ENCODE peak calls at places on chromosome 7, in nine cellular contexts. B is foreskin keratinocyte; E is left ventricle myocardium inferior; N is right atrium auricular region; W is MM.1S; F is CD8-positive, alpha-beta memory T cell; G is RWPE2; Q is uterus; I is tibial artery. Z is an unnamed sample. For H3K4me1, the result is how much of the 10 kb centered on the place peaks cover.

GRCh38 chr7:106283831-106284515 is 810 bp downstream of the NAMPT start:
- DNase-seq in B (peak), E (peak), N (peak), W (peak), F (no peak), G (no peak), Q (peak), I (peak), Z (peak)

GRCh38 chr7:112067609-112068540 is 138.3 kb downstream of the DOCK4 start:
- DNase-seq in B (peak), E (no peak), N (no peak), W (no peak), F (no peak), G (no peak), Q (no peak), I (no peak), Z (no peak)

GRCh38 chr7:81420526-81420925 is 349.3 kb downstream of the HGF start:
- DNase-seq in B (no peak), E (no peak), N (no peak), W (no peak), F (no peak), G (no peak), Q (no peak), I (no peak), Z (no peak)

GRCh38 chr7:38855867-38856266 is 53.1 kb downstream of the VPS41 start:
- DNase-seq in B (no peak), E (no peak), N (no peak), W (no peak), F (no peak), G (no peak), Q (no peak), I (no peak), Z (no peak)

GRCh38 chr7:67696878-67697277 is 700.2 kb downstream of the TYW1 start:
- DNase-seq in B (peak), E (no peak), N (no peak), W (no peak), F (no peak), G (no peak), Q (no peak), I (no peak), Z (no peak)

GRCh38 chr7:88306590-88307048 is at the start of gene STEAP4:
- DNase-seq in B (peak), E (peak), N (peak), W (no peak), F (no peak), G (peak), Q (peak), I (peak), Z (peak)

GRCh38 chr7:375491-375821 is 85.5 kb downstream of the FOXL3 start:
- DNase-seq in B (no peak), E (no peak), N (no peak), W (no peak), F (no peak), G (peak), Q (no peak), I (peak), Z (no peak)

GRCh38 chr7:17030559-17030958 is 148.8 kb upstream of the AGR3 start:
- DNase-seq in B (no peak), E (no peak), N (no peak), W (peak), F (no peak), G (no peak), Q (no peak), I (no peak), Z (no peak)

GRCh38 chr7:20352573-20353304 is 22.0 kb downstream of the ITGB8 start:
- DNase-seq in B (peak), E (no peak), N (no peak), W (no peak), F (no peak), G (peak), Q (no peak), I (no peak), Z (no peak)

GRCh38 chr7:128171342-128171918 is 69.6 kb upstream of the LEP start:
- DNase-seq in B (no peak), E (no peak), N (no peak), W (no peak), F (no peak), G (no peak), Q (no peak), I (no peak), Z (no peak)

GRCh38 chr7:41870505-41871138 is 167.7 kb upstream of the INHBA start:
- DNase-seq in B (peak), E (no peak), N (no peak), W (no peak), F (no peak), G (no peak), Q (no peak), I (no peak), Z (no peak)

GRCh38 chr7:93327006-93327633 is 95.0 kb downstream of the VPS50 start:
- DNase-seq in B (peak), E (no peak), N (no peak), W (no peak), F (no peak), G (no peak), Q (no peak), I (no peak), Z (no peak)

GRCh38 chr7:157087646-157088045 is 51.1 kb upstream of the UBE3C start:
- DNase-seq in B (no peak), E (no peak), N (no peak), W (no peak), F (no peak), G (no peak), Q (no peak), I (no peak), Z (no peak)

GRCh38 chr7:45143616-45144015 is 14.0 kb upstream of the RAMP3 start:
- DNase-seq in B (peak), E (no peak), N (no peak), W (no peak), F (no peak), G (no peak), Q (no peak), I (no peak), Z (no peak)

GRCh38 chr7:121269798-121270197 is 59.0 kb upstream of the WNT16 start:
- DNase-seq in B (no peak), E (no peak), N (no peak), W (no peak), F (no peak), G (no peak), Q (no peak), I (no peak), Z (no peak)

GRCh38 chr7:64879097-64879730 is 23.9 kb upstream of the ZNF273 start:
- DNase-seq in B (no peak), E (no peak), N (peak), W (no peak), F (no peak), G (no peak), Q (no peak), I (no peak), Z (no peak)

GRCh38 chr7:43296306-43296705 is 183.9 kb downstream of the HECW1 start:
- DNase-seq in B (no peak), E (no peak), N (no peak), W (no peak), F (no peak), G (no peak), Q (peak), I (no peak), Z (no peak)

GRCh38 chr7:128106840-128107239 is 75.6 kb upstream of the LRRC4 start:
- DNase-seq in B (no peak), E (no peak), N (no peak), W (no peak), F (no peak), G (peak), Q (no peak), I (no peak), Z (no peak)

GRCh38 chr7:8089036-8089780 is 120.6 kb downstream of the GLCCI1 start:
- DNase-seq in B (no peak), E (no peak), N (no peak), W (no peak), F (no peak), G (no peak), Q (no peak), I (no peak), Z (no peak)

GRCh38 chr7:47500103-47500563 is 81.8 kb downstream of the TNS3 start:
- DNase-seq in B (no peak), E (no peak), N (no peak), W (no peak), F (no peak), G (no peak), Q (no peak), I (no peak), Z (peak)

GRCh38 chr7:47497367-47498096 is 84.4 kb downstream of the TNS3 start:
- DNase-seq in B (no peak), E (no peak), N (no peak), W (peak), F (no peak), G (no peak), Q (no peak), I (no peak), Z (no peak)

GRCh38 chr7:47496064-47496665 is 85.7 kb downstream of the TNS3 start:
- DNase-seq in B (no peak), E (no peak), N (no peak), W (no peak), F (no peak), G (no peak), Q (no peak), I (no peak), Z (peak)

GRCh38 chr7:47496666-47497065 is 85.2 kb downstream of the TNS3 start:
- DNase-seq in B (no peak), E (no peak), N (no peak), W (no peak), F (no peak), G (no peak), Q (no peak), I (no peak), Z (no peak)

DNA sequence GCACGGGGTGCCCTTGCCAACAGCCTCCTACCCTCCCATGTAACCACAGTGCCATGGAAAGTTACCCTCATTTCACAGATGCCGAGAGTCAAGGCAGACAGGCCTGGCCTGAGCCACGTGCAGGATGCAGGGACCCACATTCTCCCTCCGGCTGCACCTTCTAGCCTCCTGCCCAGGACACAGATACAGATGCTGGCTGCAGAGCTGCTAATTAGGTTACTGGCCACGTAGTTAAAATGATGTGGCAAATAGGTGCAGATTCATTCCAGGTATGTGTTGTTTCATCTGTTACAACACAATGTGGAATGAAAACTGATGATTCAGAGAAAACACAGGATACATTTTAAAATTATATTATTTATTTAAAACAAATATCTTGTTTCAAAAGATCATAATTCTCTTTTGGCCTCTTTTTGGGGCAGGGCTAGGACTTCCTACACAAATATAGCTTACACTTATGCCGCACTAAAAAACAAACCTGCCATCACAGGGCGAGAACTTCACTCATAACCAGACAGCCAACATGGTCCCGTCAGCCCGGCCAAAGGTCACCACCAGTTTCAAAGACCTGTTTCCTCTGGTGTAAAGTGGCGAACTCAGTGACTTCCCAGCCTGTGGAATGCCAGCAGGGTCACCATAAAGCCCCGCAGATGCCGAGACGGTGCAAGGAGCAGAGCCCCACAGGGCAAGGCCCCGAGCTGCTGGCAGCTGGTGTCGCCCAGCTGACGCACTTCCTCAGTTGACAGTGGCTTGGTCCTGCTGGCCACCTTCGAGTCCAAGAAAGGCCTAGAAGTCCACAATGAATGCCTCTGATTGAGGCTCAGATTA is 83.5 kb downstream of the TNS3 start:
- DNase-seq in B (no peak), E (no peak), N (no peak), W (peak), F (no peak), G (no peak), Q (no peak), I (no peak), Z (no peak)
- H3K4me1 ChIP-seq in B (under half), E (half or more), N (half or more), W (half or more), F (under half), G (under half), Q (under half), I (under half), Z (under half)

DNA sequence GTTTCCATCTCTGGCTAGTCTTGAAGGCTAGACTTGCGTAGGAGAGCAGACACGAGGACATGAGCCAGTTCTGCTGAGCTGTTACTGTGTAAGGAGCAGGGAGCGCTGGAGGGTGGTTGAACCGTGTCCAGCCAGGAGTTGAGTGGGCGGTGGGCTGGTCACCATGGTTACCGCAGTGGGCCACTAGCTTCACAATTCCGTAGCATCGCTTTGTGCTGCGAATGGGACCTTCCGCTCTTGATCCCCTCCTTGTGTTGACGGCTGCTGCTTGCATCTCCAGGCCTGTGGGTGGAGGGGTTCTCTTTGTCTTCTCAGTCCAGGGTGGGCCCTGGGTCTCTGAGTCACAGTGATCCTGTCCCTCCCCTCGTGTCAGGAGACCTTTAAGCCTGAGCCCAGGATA is 49.4 kb upstream of the OCM start:
- DNase-seq in B (no peak), E (no peak), N (no peak), W (no peak), F (no peak), G (no peak), Q (peak), I (no peak), Z (no peak)
- H3K4me1 ChIP-seq in B (under half), E (under half), N (under half), W (under half), F (under half), G (under half), Q (under half), I (under half), Z (under half)

GRCh38 chr7:97119747-97120146 is 2.2 kb downstream of the SDHAF3 start:
- DNase-seq in B (no peak), E (no peak), N (no peak), W (no peak), F (no peak), G (no peak), Q (no peak), I (no peak), Z (no peak)
- H3K4me1 ChIP-seq in B (under half), E (under half), N (under half), W (under half), F (under half), G (under half), Q (under half), I (under half), Z (under half)

GRCh38 chr7:30276203-30276900 is 8.0 kb upstream of the ZNRF2 start:
- DNase-seq in B (no peak), E (no peak), N (no peak), W (peak), F (peak), G (no peak), Q (peak), I (no peak), Z (no peak)
- H3K4me1 ChIP-seq in B (under half), E (under half), N (under half), W (under half), F (under half), G (under half), Q (under half), I (under half), Z (under half)

GRCh38 chr7:27300401-27300800 is 57.8 kb downstream of the EVX1 start:
- DNase-seq in B (peak), E (no peak), N (no peak), W (no peak), F (no peak), G (no peak), Q (no peak), I (no peak), Z (no peak)
- H3K4me1 ChIP-seq in B (under half), E (under half), N (under half), W (under half), F (under half), G (under half), Q (under half), I (under half), Z (under half)

DNA sequence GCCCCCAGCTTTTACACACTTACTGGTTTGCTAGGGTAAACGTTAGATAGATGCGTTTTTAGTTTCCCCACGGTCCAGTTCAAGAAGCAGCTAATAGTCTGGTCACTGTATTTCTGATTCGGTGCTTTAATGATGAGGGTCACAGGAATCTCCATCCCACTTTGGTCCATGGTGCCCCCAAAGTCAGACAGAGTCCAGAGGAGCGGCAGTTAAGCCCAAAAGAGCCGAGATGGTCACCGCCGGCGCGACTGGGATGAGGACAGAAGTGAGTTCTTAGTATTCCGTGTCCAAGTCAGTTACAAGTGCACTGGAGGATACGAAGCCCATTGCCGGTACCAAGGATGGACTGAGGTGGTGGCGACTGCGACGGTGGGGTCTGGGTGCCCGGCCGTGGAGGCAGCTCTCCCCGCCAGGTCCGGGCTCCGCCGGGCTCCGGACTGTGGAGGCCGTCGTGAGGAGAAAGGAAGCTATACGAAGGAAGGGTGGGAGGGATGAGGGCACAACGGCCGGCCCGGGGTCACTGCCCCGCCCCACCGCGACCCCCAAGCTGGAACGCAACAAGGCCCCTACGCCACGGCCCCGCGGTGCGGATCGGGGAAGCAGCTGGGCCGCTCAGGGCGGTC is 663 bp downstream of the HERPUD2 start:
- DNase-seq in B (peak), E (no peak), N (no peak), W (no peak), F (no peak), G (no peak), Q (no peak), I (peak), Z (peak)
- H3K4me1 ChIP-seq in B (under half), E (half or more), N (half or more), W (under half), F (under half), G (under half), Q (under half), I (under half), Z (under half)

DNA sequence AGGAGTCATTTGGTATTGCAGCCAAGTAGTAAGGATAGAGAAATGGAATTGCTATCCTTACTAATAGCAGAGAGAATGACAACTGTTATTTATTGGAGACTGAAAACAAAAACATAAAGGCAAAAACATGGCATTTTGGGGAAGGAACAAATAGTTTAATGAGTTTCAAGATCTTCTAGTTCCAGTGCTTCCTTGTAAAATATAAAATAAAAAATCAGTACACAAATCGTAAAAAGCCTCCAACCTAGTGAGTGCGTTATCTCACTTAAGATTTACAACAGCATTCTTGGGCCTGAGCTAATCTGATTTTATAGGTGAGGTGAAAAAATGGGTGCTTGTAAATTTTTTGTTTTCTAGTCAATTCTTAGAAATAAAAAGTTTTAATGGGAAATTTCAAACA is 3.3 kb downstream of the RBM33 start:
- DNase-seq in B (no peak), E (no peak), N (no peak), W (no peak), F (no peak), G (no peak), Q (no peak), I (no peak), Z (no peak)
- H3K4me1 ChIP-seq in B (under half), E (half or more), N (under half), W (under half), F (under half), G (under half), Q (under half), I (under half), Z (under half)